ENCODE peak calls at places on chromosomes 13 and 19, in five cellular contexts. K is H9, Q is H1, O is mesenchymal stem cell, I is trophoblast cell. H is an unnamed sample.

GRCh38 chr19:33325920-33326319 is 23.6 kb upstream of the CEBPA start:
- DNase-seq in K (no peak), Q (no peak), O (no peak), I (no peak), H (no peak)

GRCh38 chr13:49064459-49064858 is 88.7 kb downstream of the FNDC3A start:
- DNase-seq in K (no peak), Q (no peak), O (no peak), I (peak), H (no peak)

GRCh38 chr13:99027260-99027659 is 49.4 kb upstream of the DOCK9 start:
- DNase-seq in K (no peak), Q (no peak), O (no peak), I (no peak), H (no peak)

GRCh38 chr13:67299731-67300130 is 69.6 kb upstream of the PCDH9 start:
- DNase-seq in K (no peak), Q (no peak), O (no peak), I (no peak), H (no peak)

GRCh38 chr13:50847501-50847900 is 4.0 kb upstream of the DLEU7 start:
- DNase-seq in K (no peak), Q (no peak), O (no peak), I (no peak), H (no peak)

GRCh38 chr13:113141591-113141950 is 16.9 kb upstream of the PROZ start:
- DNase-seq in K (peak), Q (no peak), O (no peak), I (no peak), H (no peak)

GRCh38 chr13:44976196-44976595 is 13.1 kb downstream of the NUFIP1 start:
- DNase-seq in K (no peak), Q (no peak), O (no peak), I (no peak), H (no peak)

GRCh38 chr19:5395541-5395940 is 54.9 kb upstream of the PTPRS start:
- DNase-seq in K (no peak), Q (no peak), O (no peak), I (no peak), H (no peak)

GRCh38 chr13:113584870-113585671 is 518 bp downstream of the TFDP1 start:
- DNase-seq in K (peak), Q (no peak), O (no peak), I (peak), H (no peak)

GRCh38 chr19:10971107-10971715 is 10.4 kb downstream of the SMARCA4 start:
- DNase-seq in K (no peak), Q (no peak), O (no peak), I (no peak), H (no peak)

DNA sequence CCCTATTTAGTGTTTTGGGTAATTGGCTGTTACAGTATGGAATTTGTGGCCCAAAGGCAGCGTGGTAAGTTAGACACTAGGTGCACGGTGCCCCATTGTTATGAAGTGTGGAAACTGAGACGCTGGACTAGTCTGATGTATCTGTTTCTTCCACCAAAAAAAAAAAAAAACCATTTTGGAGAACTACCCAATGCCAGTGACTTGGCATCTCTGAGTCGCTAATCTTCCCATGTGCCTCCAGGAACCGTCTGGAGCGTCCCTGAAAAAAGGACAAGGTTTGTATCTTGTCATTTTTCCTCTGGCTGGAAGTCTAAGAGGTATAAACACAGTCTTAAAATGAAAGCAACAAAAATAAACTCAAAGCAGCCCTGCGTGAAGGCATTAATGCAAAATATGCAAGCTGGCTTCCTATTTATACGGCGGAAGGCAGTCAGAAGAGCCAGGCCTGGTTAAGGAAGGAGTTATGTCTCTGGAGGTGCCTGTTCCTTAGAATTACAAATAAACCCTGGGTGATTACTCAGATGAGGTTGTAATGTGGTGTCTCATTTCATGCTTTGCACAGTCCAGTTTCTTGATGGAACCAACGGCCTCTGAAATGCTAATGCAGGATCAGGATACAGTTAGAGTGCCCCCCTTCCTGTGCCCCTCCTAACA is 20.2 kb downstream of the ACTN4 start:
- DNase-seq in K (no peak), Q (no peak), O (peak), I (no peak), H (no peak)
- H2BK120ac ChIP-seq in K (no peak), Q (no peak), O (peak), I (no peak), H (no peak)

DNA sequence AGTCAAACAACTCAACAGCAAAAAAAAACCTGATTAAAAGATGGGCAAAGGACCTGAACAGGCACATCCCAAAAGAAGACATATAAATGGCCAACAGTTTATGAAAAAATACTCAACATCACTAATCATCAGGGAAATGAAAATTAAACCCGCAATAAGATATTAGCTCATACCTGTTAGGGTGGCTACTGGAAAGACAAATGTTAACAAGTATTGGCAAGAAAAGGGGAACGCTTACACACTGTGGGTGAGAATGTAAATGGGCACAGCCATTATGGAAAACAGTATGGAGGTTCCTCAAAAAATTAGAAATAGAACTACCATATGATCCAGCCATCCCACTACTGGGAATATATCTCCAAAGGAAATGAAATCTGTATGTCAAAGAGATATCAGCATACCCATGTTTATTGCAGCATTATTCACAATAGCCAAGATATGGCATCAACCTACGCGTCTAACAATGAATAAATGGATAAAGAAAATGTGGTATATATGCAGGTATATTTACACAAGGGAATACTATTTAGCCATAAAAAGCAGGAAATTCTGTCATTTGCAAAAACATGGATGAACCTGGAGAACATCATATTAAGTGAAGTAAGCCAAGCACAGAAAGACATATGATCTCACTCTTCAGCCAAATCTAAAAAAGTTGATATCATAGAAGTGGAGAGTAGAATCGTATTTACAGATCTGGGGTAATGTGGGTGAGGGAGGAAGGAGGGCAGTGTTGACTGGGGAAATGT is 2.3 kb downstream of the ZNF780A start:
- DNase-seq in K (no peak), Q (no peak), O (no peak), I (no peak), H (no peak)
- H3K4me2 ChIP-seq in K (no peak), Q (no peak), O (no peak), I (no peak), H (no peak)

DNA sequence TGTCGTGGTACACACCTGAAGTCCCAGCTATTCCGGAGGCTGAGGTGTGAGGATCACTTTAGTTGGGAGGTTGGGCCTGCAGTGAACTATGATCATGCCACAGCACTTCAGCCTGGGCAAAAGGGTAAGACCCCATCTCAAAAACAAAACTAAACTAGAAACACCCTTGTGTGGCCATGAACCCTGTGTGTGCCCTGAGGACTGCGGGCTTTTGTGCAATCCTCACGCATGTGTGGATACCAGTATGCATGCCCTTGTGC is 1.1 kb upstream of the EGLN2 start:
- DNase-seq in K (no peak), Q (no peak), O (no peak), I (no peak), H (no peak)
- H2BK12ac ChIP-seq in K (no peak), Q (peak), O (no peak), I (no peak), H (peak)

DNA sequence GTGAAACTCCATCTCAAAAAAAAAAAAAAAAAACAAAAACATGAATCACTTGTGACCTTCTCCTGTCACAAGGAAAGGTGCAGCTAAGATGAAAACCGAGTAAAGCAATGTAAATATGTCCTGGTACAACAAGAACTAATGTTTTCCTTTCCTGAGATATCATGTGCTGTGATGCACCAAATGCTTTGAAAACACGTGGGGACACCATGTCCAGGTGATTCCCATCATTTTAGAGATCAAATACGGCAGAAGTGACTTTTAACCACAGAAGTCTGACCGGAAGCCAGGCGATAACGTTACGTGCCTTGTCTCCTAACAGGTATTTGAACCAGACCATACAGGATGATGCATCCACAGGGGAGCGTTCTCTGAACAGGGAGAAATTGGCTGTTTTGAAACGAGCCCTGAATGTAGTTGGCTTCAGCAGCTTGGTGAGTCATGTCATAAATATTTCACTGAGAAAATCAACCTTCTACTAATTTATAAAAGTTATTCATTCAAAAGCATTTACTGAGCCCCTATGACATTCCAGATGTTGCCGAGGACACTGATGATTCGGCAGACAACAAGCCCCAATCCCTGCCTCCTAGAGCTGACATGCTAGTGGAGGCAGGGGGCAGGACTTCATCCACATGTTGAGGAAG is 328.1 kb downstream of the MYO16 start:
- DNase-seq in K (no peak), Q (no peak), O (peak), I (peak), H (no peak)
- H2BK120ac ChIP-seq in K (no peak), Q (no peak), O (no peak), I (no peak), H (no peak)

GRCh38 chr19:19105365-19106060 is 32.8 kb downstream of the TMEM161A start:
- DNase-seq in K (peak), Q (no peak), O (peak), I (peak), H (peak)
- H3K4me2 ChIP-seq in K (peak), Q (peak), O (peak), I (peak), H (peak)

DNA sequence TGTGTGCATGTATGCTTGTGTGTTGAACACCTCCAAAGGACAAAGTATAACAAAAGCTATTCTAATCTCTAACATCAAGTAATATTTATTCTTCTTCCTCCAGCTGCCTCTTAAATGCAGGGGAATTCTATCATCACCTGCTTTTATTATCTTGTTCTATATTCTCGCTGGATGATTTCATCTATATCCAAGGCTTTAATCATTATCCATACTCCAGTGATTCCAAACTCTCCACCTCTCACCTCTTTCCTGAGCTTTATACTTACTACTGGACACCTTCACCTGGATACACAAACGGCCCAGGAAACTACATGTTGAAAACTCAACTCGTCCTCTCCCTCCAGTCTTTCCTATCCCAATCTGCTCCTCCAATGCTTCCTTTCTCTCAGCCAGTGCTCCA is 418.6 kb downstream of the KLF5 start:
- DNase-seq in K (no peak), Q (no peak), O (no peak), I (no peak), H (no peak)
- H2BK12ac ChIP-seq in K (no peak), Q (no peak), O (no peak), I (no peak), H (no peak)